ENCODE peak calls at places on chromosomes 3 and 15, in four cellular contexts. R is heart left ventricle, V is tibial nerve, U is tibial artery. O is an unnamed sample.

GRCh38 chr3:124372784-124373183 is 357.5 kb upstream of the UMPS start:
- DNase-seq in U (no peak), V (no peak), R (no peak), O (no peak)

GRCh38 chr3:171028779-171029232 is 2.3 kb upstream of the SLC2A2 start:
- DNase-seq in V (peak; percentile 12), U (no peak), R (no peak), O (no peak)

GRCh38 chr3:13451301-13451673 is 28.8 kb upstream of the HDAC11 start:
- DNase-seq in U (no peak), V (peak; percentile 8), R (peak; percentile 59), O (peak; percentile 45)

GRCh38 chr3:162170581-162170980 is 674.0 kb downstream of the OTOL1 start:
- DNase-seq in U (no peak), V (no peak), R (no peak), O (no peak)

GRCh38 chr3:13879946-13880810 is at the start of gene WNT7A:
- DNase-seq in V (no peak), R (no peak), U (peak; percentile 55), O (peak; percentile 27)

GRCh38 chr3:147872568-147872967 is 463.4 kb downstream of the ZIC1 start:
- DNase-seq in U (no peak), V (no peak), R (no peak), O (no peak)

GRCh38 chr3:133880287-133880686 is 15.4 kb downstream of the RAB6B start:
- DNase-seq in R (no peak), U (no peak), V (no peak), O (no peak)

GRCh38 chr15:56820333-56820732 is 87.0 kb upstream of the ZNF280D start:
- DNase-seq in R (no peak), U (no peak), V (no peak), O (no peak)

GRCh38 chr3:51083490-51083889 is 301.6 kb upstream of the MANF start:
- DNase-seq in R (no peak), V (no peak), U (no peak), O (no peak)

GRCh38 chr3:125512135-125512920 is 7.7 kb downstream of the SNX4 start:
- DNase-seq in V (no peak), R (no peak), U (no peak), O (no peak)

GRCh38 chr3:119181765-119182164 is 8.4 kb downstream of the UPK1B start:
- DNase-seq in U (no peak), R (no peak), V (no peak), O (no peak)

GRCh38 chr3:136960838-136961836 is 3.4 kb downstream of the IL20RB start:
- DNase-seq in R (no peak), U (no peak), V (no peak), O (no peak)

GRCh38 chr3:19866751-19867347 is 67.2 kb downstream of the EFHB start:
- DNase-seq in V (peak; percentile 70), R (no peak), U (no peak), O (peak; percentile 65)

GRCh38 chr3:32460031-32460749 is 42.5 kb downstream of the CMTM6 start:
- DNase-seq in V (no peak), R (no peak), U (no peak), O (no peak)

GRCh38 chr3:4410174-4410573 is 56.9 kb downstream of the SUMF1 start:
- DNase-seq in V (no peak), U (no peak), R (no peak), O (no peak)

GRCh38 chr3:188807002-188807401 is 364.8 kb upstream of the TPRG1 start:
- DNase-seq in U (no peak), V (no peak), R (no peak), O (no peak)

GRCh38 chr15:35281515-35281914 is 196.4 kb upstream of the NANOGP8 start:
- DNase-seq in V (no peak), R (no peak), U (no peak), O (no peak)

GRCh38 chr15:90037961-90038633 is 37.0 kb downstream of the ZNF710 start:
- DNase-seq in R (peak; percentile 35), V (no peak), U (no peak), O (no peak)

GRCh38 chr3:197335428-197336132 is 37.2 kb upstream of the DLG1 start:
- DNase-seq in R (no peak), V (no peak), U (no peak), O (no peak)

GRCh38 chr3:127050733-127051132 is 67.8 kb downstream of the PLXNA1 start:
- DNase-seq in R (peak; percentile 8), U (peak; percentile 57), V (no peak), O (no peak)

GRCh38 chr15:42921049-42921731 is 612 bp upstream of the TTBK2 start:
- DNase-seq in U (no peak), V (peak; percentile 26), R (peak; percentile 64), O (peak; percentile 60)

GRCh38 chr3:72227536-72228070 is 442.7 kb upstream of the PROK2 start:
- DNase-seq in U (no peak), R (no peak), V (no peak), O (no peak)

GRCh38 chr15:84772467-84772866 is 24.1 kb downstream of the ZNF592 start:
- DNase-seq in V (no peak), R (no peak), U (no peak), O (no peak)

GRCh38 chr15:74799255-74799842 is 13.3 kb upstream of the LMAN1L start:
- DNase-seq in V (no peak), R (no peak), U (no peak), O (no peak)

GRCh38 chr3:188202358-188203138 is 48.6 kb downstream of the LPP start:
- DNase-seq in R (no peak), V (no peak), U (no peak), O (no peak)

GRCh38 chr3:136078421-136079364 is 113.2 kb downstream of the PPP2R3A start:
- DNase-seq in R (no peak), U (no peak), V (no peak), O (no peak)

GRCh38 chr3:184379375-184380209 is at the start of gene CHRD:
- DNase-seq in R (no peak), V (no peak), U (peak; percentile 64), O (no peak)

GRCh38 chr3:5197470-5198312 is 10.2 kb downstream of the EDEM1 start:
- DNase-seq in V (no peak), U (no peak), R (no peak), O (no peak)

GRCh38 chr3:52055537-52056351 is 627 bp downstream of the DUSP7 start:
- DNase-seq in V (no peak), U (no peak), R (no peak), O (no peak)

GRCh38 chr3:127073931-127074820 is 91.3 kb downstream of the PLXNA1 start:
- DNase-seq in R (peak; percentile 31), V (no peak), U (peak; percentile 64), O (no peak)

DNA sequence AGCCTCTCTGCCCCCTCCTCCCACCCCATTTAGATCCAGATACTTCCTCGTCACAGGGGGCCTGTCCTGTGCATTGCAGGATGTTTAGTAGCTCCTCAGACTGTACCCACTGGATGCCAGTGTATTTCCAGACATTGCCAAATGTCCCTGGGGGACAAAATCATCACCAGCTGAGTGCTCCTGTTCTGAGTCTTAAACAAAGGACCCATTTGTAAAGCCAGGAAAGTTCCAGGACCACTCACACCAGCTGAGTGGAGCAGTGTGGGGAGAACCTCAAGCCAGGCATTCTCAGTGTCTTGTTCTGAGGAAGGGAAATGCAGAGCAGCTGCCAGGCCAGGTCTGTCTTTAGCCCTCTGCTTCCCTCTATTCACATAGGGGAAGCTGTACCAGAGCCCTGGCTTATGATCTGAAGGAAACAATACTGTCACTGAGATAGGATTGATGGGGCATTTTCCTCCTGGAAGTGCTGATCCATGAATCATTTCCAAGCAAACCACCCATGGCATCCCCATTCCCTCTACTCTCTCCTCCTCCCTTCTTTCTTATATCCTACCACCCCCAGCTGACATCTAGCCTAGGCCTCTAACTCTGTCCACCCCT is 67.4 kb upstream of the MEX3B start:
- DNase-seq in R (no peak), V (no peak), U (no peak), O (no peak)
- H3K27ac ChIP-seq in R (no peak overlapping the region), V (no peak overlapping the region), U (no peak overlapping the region), O (no peak overlapping the region)

DNA sequence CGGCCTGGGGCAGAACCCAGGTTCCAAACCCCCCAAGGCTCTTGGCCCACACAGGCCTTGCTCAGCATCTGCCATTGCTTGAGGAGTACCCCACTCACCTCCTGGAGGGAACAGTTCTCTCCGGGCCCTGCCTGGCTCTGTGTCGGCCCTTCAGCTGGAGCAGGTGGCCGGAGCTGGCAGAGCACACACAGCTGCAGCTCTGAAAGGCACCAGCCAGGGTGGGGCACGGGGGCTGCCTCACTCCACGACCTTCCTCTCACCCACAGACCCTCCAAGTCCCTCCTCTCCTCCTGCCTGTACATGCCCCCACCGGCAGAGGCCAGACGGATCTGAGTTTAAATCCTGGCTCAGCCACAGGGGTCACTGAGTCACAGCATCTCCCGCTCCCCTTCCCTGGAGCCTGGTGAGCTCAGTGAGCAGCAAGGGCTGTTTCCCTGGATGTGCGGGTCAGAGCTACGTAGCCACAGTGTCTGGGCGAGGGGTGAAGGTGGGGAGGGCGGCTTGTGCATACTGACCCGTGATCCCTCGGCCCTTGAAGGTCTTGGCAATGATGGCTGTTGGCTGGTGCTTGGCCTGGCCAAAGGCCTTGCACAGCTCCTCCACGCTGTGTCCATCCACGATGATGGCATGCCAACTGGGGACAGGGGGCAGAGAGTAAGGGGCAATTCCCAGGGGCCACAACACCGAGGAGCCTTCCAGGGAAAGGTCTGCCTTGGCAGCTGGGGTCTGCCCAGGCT is 23.0 kb downstream of the TKT start:
- DNase-seq in U (no peak), R (no peak), V (no peak), O (no peak)
- H3K27ac ChIP-seq in U (no peak overlapping the region), R (peak overlapping the region; percentile 37), V (peak overlapping the region; percentile 74), O (no peak overlapping the region)

DNA sequence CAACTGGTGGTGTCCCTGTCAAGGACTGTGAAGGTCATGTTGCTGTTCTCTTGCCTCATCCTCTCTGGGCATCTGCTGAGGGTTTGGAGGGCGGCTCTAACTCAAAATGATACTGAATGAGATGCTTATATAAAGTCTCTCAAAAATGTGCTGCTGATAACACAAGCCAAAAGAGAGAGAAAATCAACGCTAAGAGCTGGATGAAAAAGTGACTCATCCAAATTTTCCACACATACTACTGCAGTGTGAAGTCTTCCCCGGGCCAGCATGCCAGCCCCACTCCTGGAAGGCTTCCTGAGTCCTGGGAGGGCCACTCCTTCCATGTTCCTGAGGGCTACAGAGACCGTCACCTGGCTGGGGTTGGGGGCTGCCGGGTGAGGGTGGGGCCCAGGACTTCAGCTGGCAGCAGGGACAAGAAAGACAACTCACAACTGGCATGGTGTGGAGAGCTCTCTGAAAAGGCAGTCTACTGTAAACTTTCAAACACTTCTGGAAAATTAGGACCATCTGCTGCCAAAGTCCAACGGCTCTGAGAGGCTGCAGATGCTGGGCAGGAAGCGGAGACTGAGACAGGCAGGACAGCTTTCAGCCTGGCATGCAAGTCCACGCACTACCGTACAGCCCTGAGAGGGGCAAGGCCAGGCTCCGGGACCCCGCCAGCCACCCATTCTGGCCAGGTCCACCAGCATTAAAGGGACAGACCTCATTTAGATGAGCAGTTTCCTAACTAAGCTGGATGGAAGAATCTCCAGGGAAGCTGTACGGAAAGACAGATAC is 200.3 kb downstream of the ADAMTS17 start:
- DNase-seq in R (no peak), U (no peak), V (no peak), O (no peak)
- H3K27ac ChIP-seq in R (peak overlapping the region; percentile 24), U (no peak overlapping the region), V (no peak overlapping the region), O (no peak overlapping the region)

DNA sequence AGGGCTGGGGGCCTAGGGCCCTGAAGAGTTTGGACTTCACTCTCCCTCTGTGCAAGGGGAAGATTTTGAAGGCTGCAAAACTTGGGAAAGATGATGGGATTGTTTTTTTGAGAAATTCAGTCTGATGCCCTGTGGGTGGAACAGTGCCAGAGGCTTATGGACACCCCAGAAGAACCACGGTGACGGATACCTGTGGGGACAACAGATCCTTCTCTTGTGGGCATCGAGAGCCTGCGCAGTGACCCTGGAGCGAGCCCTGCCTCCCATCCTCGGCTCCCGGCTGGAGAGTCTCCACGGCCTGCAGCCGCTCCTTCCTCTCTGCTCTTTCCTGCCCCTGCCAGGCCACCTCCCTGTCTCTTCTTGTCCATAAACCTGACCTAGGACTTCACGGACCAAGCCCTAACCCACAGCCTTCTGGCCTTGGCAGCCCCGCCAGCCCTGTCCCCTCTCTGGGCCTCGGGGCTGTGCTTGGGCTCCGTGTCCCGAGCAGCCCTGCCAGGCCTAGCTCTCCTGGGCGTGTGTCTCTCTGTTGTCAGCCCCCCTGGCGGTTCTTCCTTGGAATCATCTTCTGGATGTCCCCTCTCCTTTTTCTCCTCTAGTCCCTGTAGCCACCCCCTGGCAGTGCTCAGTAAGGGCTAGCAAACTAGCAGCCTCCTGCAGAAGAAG is 98.4 kb downstream of the VGLL4 start:
- DNase-seq in R (peak; percentile 60), V (no peak), U (peak; percentile 65), O (no peak)
- H3K27ac ChIP-seq in R (peak overlapping the region; percentile 39), V (peak overlapping the region; percentile 74), U (peak overlapping the region; percentile 53), O (no peak overlapping the region)